ENCODE peak calls at places on chromosomes 7 and 10, in nine cellular contexts. One of them, this sample, is unnamed.

GRCh38 chr10:132465193-132465888 is 68.3 kb downstream of the PWWP2B start:
- DNase-seq in smooth muscle cell of the brain vasculature: no peak
- DNase-seq in hepatocyte: no peak
- DNase-seq in aorta: peak; percentile 49
- DNase-seq in H54: no peak
- DNase-seq in AG04450: no peak
- DNase-seq in COR-L47: no peak
- DNase-seq in G401: no peak
- DNase-seq in ACHN: no peak
- DNase-seq in this sample: no peak

GRCh38 chr7:149036676-149037075 is 8.4 kb upstream of the PDIA4 start:
- DNase-seq in smooth muscle cell of the brain vasculature: no peak
- DNase-seq in hepatocyte: no peak
- DNase-seq in AG04450: no peak
- DNase-seq in G401: no peak
- DNase-seq in H54: no peak
- DNase-seq in aorta: no peak
- DNase-seq in COR-L47: no peak
- DNase-seq in ACHN: no peak
- DNase-seq in this sample: no peak

GRCh38 chr10:89523274-89523673 is 12.1 kb downstream of the SLC16A12 start:
- DNase-seq in smooth muscle cell of the brain vasculature: no peak
- DNase-seq in H54: no peak
- DNase-seq in ACHN: no peak
- DNase-seq in G401: no peak
- DNase-seq in AG04450: no peak
- DNase-seq in aorta: no peak
- DNase-seq in COR-L47: no peak
- DNase-seq in hepatocyte: no peak
- DNase-seq in this sample: no peak

GRCh38 chr10:25061711-25062455 is 45.5 kb downstream of the THNSL1 start:
- DNase-seq in G401: no peak
- DNase-seq in smooth muscle cell of the brain vasculature: no peak
- DNase-seq in AG04450: no peak
- DNase-seq in hepatocyte: peak; percentile 51
- DNase-seq in COR-L47: no peak
- DNase-seq in aorta: no peak
- DNase-seq in ACHN: no peak
- DNase-seq in H54: no peak
- DNase-seq in this sample: no peak

GRCh38 chr7:114539575-114539974 is 125.0 kb downstream of the FOXP2 start:
- DNase-seq in H54: no peak
- DNase-seq in G401: no peak
- DNase-seq in COR-L47: peak; percentile 46
- DNase-seq in smooth muscle cell of the brain vasculature: no peak
- DNase-seq in aorta: no peak
- DNase-seq in hepatocyte: peak; percentile 23
- DNase-seq in ACHN: peak; percentile 42
- DNase-seq in AG04450: no peak
- DNase-seq in this sample: peak; percentile 37

GRCh38 chr10:71036279-71036535 is 147.8 kb upstream of the PCBD1 start:
- DNase-seq in COR-L47: no peak
- DNase-seq in smooth muscle cell of the brain vasculature: no peak
- DNase-seq in aorta: no peak
- DNase-seq in AG04450: no peak
- DNase-seq in G401: no peak
- DNase-seq in H54: no peak
- DNase-seq in ACHN: no peak
- DNase-seq in hepatocyte: no peak
- DNase-seq in this sample: no peak

GRCh38 chr10:124626759-124627380 is 117.3 kb downstream of the FAM53B start:
- DNase-seq in G401: no peak
- DNase-seq in COR-L47: peak; percentile 43
- DNase-seq in hepatocyte: no peak
- DNase-seq in aorta: no peak
- DNase-seq in ACHN: no peak
- DNase-seq in smooth muscle cell of the brain vasculature: no peak
- DNase-seq in H54: peak; percentile 70
- DNase-seq in AG04450: no peak
- DNase-seq in this sample: no peak

GRCh38 chr7:3657201-3657600 is 356.1 kb downstream of the SDK1 start:
- DNase-seq in H54: no peak
- DNase-seq in G401: no peak
- DNase-seq in smooth muscle cell of the brain vasculature: no peak
- DNase-seq in COR-L47: no peak
- DNase-seq in hepatocyte: no peak
- DNase-seq in aorta: no peak
- DNase-seq in ACHN: no peak
- DNase-seq in AG04450: no peak
- DNase-seq in this sample: no peak

GRCh38 chr7:9240016-9240415 is 806.6 kb downstream of the NXPH1 start:
- DNase-seq in hepatocyte: no peak
- DNase-seq in ACHN: no peak
- DNase-seq in G401: no peak
- DNase-seq in aorta: no peak
- DNase-seq in COR-L47: no peak
- DNase-seq in H54: no peak
- DNase-seq in AG04450: no peak
- DNase-seq in smooth muscle cell of the brain vasculature: no peak
- DNase-seq in this sample: no peak

GRCh38 chr7:148912758-148913541 is 28.9 kb upstream of the EZH2 start:
- DNase-seq in G401: no peak
- DNase-seq in smooth muscle cell of the brain vasculature: no peak
- DNase-seq in COR-L47: no peak
- DNase-seq in AG04450: no peak
- DNase-seq in H54: no peak
- DNase-seq in ACHN: no peak
- DNase-seq in aorta: no peak
- DNase-seq in hepatocyte: no peak
- DNase-seq in this sample: no peak

GRCh38 chr7:146090023-146090645 is 26.5 kb upstream of the CNTNAP2 start:
- DNase-seq in H54: no peak
- DNase-seq in COR-L47: peak; percentile 56
- DNase-seq in ACHN: peak; percentile 62
- DNase-seq in hepatocyte: peak; percentile 50
- DNase-seq in AG04450: no peak
- DNase-seq in aorta: no peak
- DNase-seq in G401: peak; percentile 65
- DNase-seq in smooth muscle cell of the brain vasculature: peak; percentile 28
- DNase-seq in this sample: peak; percentile 22

GRCh38 chr10:104032144-104032775 is 53.4 kb downstream of the COL17A1 start:
- DNase-seq in COR-L47: no peak
- DNase-seq in hepatocyte: no peak
- DNase-seq in smooth muscle cell of the brain vasculature: no peak
- DNase-seq in ACHN: no peak
- DNase-seq in aorta: no peak
- DNase-seq in H54: no peak
- DNase-seq in AG04450: no peak
- DNase-seq in G401: no peak
- DNase-seq in this sample: no peak

GRCh38 chr10:112981553-112981952 is 31.5 kb downstream of the TCF7L2 start:
- DNase-seq in aorta: no peak
- DNase-seq in H54: no peak
- DNase-seq in COR-L47: no peak
- DNase-seq in hepatocyte: no peak
- DNase-seq in G401: no peak
- DNase-seq in AG04450: no peak
- DNase-seq in smooth muscle cell of the brain vasculature: no peak
- DNase-seq in ACHN: no peak
- DNase-seq in this sample: no peak

GRCh38 chr7:146700015-146700560 is 583.5 kb downstream of the CNTNAP2 start:
- DNase-seq in COR-L47: no peak
- DNase-seq in H54: no peak
- DNase-seq in smooth muscle cell of the brain vasculature: no peak
- DNase-seq in aorta: no peak
- DNase-seq in hepatocyte: no peak
- DNase-seq in ACHN: no peak
- DNase-seq in AG04450: no peak
- DNase-seq in G401: no peak
- DNase-seq in this sample: no peak

GRCh38 chr7:79822620-79823240 is 311.9 kb upstream of the GNAI1 start:
- DNase-seq in aorta: no peak
- DNase-seq in COR-L47: no peak
- DNase-seq in smooth muscle cell of the brain vasculature: no peak
- DNase-seq in H54: no peak
- DNase-seq in G401: peak; percentile 71
- DNase-seq in AG04450: no peak
- DNase-seq in ACHN: no peak
- DNase-seq in hepatocyte: no peak
- DNase-seq in this sample: no peak

GRCh38 chr10:32379314-32379949 is 32.5 kb upstream of the EPC1 start:
- DNase-seq in COR-L47: peak; percentile 18
- DNase-seq in aorta: no peak
- DNase-seq in ACHN: peak; percentile 32
- DNase-seq in AG04450: no peak
- DNase-seq in smooth muscle cell of the brain vasculature: peak; percentile 44
- DNase-seq in G401: peak; percentile 72
- DNase-seq in hepatocyte: peak; percentile 68
- DNase-seq in H54: peak; percentile 23
- DNase-seq in this sample: peak; percentile 58

GRCh38 chr7:100556541-100556940 is 17.2 kb downstream of the SAP25 start:
- DNase-seq in COR-L47: no peak
- DNase-seq in G401: no peak
- DNase-seq in aorta: peak; percentile 46
- DNase-seq in H54: no peak
- DNase-seq in AG04450: no peak
- DNase-seq in smooth muscle cell of the brain vasculature: no peak
- DNase-seq in ACHN: no peak
- DNase-seq in hepatocyte: no peak
- DNase-seq in this sample: no peak

GRCh38 chr7:27182861-27183681 is 2.0 kb downstream of the HOXA11 start:
- DNase-seq in hepatocyte: no peak
- DNase-seq in H54: no peak
- DNase-seq in ACHN: no peak
- DNase-seq in smooth muscle cell of the brain vasculature: no peak
- DNase-seq in COR-L47: no peak
- DNase-seq in aorta: no peak
- DNase-seq in AG04450: no peak
- DNase-seq in G401: no peak
- DNase-seq in this sample: no peak

GRCh38 chr7:8639668-8640067 is 206.3 kb downstream of the NXPH1 start:
- DNase-seq in smooth muscle cell of the brain vasculature: no peak
- DNase-seq in aorta: no peak
- DNase-seq in G401: no peak
- DNase-seq in AG04450: no peak
- DNase-seq in ACHN: no peak
- DNase-seq in hepatocyte: no peak
- DNase-seq in H54: no peak
- DNase-seq in COR-L47: no peak
- DNase-seq in this sample: no peak

GRCh38 chr10:63976538-63976937 is 455.3 kb downstream of the REEP3 start:
- DNase-seq in ACHN: peak; percentile 50
- DNase-seq in H54: peak; percentile 23
- DNase-seq in aorta: peak; percentile 51
- DNase-seq in COR-L47: peak; percentile 62
- DNase-seq in AG04450: no peak
- DNase-seq in G401: peak; percentile 32
- DNase-seq in hepatocyte: peak; percentile 66
- DNase-seq in smooth muscle cell of the brain vasculature: no peak
- DNase-seq in this sample: no peak

This sample was measured in fibroblast of the conjunctiva.